ENCODE peak calls at places on chromosomes 6 and 20, in six cellular contexts. H is fibroblast of pulmonary artery; I is NCI-H2081 treated with DMSO at 0.1 percent for 48 hours; E is stimulated activated naive CD4-positive, alpha-beta T cell; R is DMS153; B is activated CD4-positive, alpha-beta T cell treated with anti-CD3 and anti-CD28 coated beads for 4 hours. K is an unnamed sample.

GRCh38 chr6:149060300-149060984 is 257.1 kb upstream of the TAB2 start:
- DNase-seq in H (no peak), I (no peak), E (no peak), R (peak; percentile 65), B (peak; percentile 33), K (peak; percentile 21)

GRCh38 chr6:1552296-1552761 is 57.4 kb upstream of the FOXC1 start:
- DNase-seq in H (peak; percentile 18), I (no peak), E (no peak), R (no peak), B (no peak), K (no peak)

GRCh38 chr6:54878705-54879104 is 32.1 kb downstream of the FAM83B start:
- DNase-seq in H (no peak), I (no peak), E (no peak), R (no peak), B (no peak), K (no peak)

GRCh38 chr20:45097485-45098095 is 3.3 kb downstream of the KCNS1 start:
- DNase-seq in H (peak; percentile 63), I (no peak), E (no peak), R (no peak), B (peak; percentile 21), K (peak; percentile 31)

GRCh38 chr20:38092260-38092857 is 58.8 kb downstream of the RPRD1B start:
- DNase-seq in H (no peak), I (no peak), E (no peak), R (no peak), B (no peak), K (no peak)

GRCh38 chr20:478010-478948 is 15.9 kb upstream of the TBC1D20 start:
- DNase-seq in H (peak; percentile 85), I (no peak), E (no peak), R (no peak), B (no peak), K (no peak)

GRCh38 chr6:50198245-50198644 is 148.5 kb upstream of the DEFB112 start:
- DNase-seq in H (no peak), I (no peak), E (no peak), R (no peak), B (no peak), K (no peak)

GRCh38 chr6:80438728-80439127 is 332.3 kb downstream of the BCKDHB start:
- DNase-seq in H (peak; percentile 82), I (no peak), E (no peak), R (no peak), B (no peak), K (no peak)

GRCh38 chr6:12483712-12484111 is 193.6 kb downstream of the EDN1 start:
- DNase-seq in H (peak; percentile 75), I (no peak), E (no peak), R (no peak), B (no peak), K (no peak)

GRCh38 chr20:31570021-31570463 is 35.0 kb upstream of the ID1 start:
- DNase-seq in H (no peak), I (no peak), E (no peak), R (no peak), B (no peak), K (no peak)